ENCODE peak calls at places on chromosomes 6 and 20, in six cellular contexts. U, G, E, Y, X and V are unnamed samples.

GRCh38 chr20:37755665-37756064 is 61.8 kb downstream of the CTNNBL1 start:
- DNase-seq in U (peak), G (no peak), E (no peak), Y (peak), X (no peak), V (peak)

GRCh38 chr20:63293866-63294535 is 1.0 kb downstream of the COL20A1 start:
- DNase-seq in U (no peak), G (no peak), E (no peak), Y (no peak), X (no peak), V (no peak)

GRCh38 chr6:63750400-63750799 is 114.8 kb downstream of the PHF3 start:
- DNase-seq in U (no peak), G (no peak), E (no peak), Y (no peak), X (no peak), V (no peak)

GRCh38 chr6:101226677-101227135 is 166.8 kb upstream of the GRIK2 start:
- DNase-seq in U (peak), G (peak), E (no peak), Y (peak), X (peak), V (peak)

GRCh38 chr6:131643262-131643631 is 6.1 kb downstream of the ENPP3 start:
- DNase-seq in U (no peak), G (no peak), E (no peak), Y (no peak), X (peak), V (no peak)

GRCh38 chr6:143136647-143137046 is 76.0 kb downstream of the AIG1 start:
- DNase-seq in U (no peak), G (no peak), E (no peak), Y (no peak), X (no peak), V (no peak)

GRCh38 chr20:37378785-37379598 is 33.1 kb downstream of the SRC start:
- DNase-seq in U (no peak), G (no peak), E (no peak), Y (peak), X (peak), V (no peak)

GRCh38 chr20:13659288-13659687 is 20.6 kb upstream of the TASP1 start:
- DNase-seq in U (no peak), G (no peak), E (no peak), Y (no peak), X (no peak), V (no peak)

GRCh38 chr6:96898241-96898851 is 655 bp upstream of the NDUFAF4 start:
- DNase-seq in U (no peak), G (no peak), E (no peak), Y (peak), X (peak), V (no peak)

GRCh38 chr20:63974402-63975200 is 4.8 kb downstream of the SAMD10 start:
- DNase-seq in U (no peak), G (no peak), E (no peak), Y (no peak), X (no peak), V (no peak)

GRCh38 chr6:110398778-110399177 is 16.6 kb downstream of the DDO start:
- DNase-seq in U (no peak), G (no peak), E (no peak), Y (peak), X (no peak), V (peak)

GRCh38 chr6:156563710-156564109 is 213.5 kb upstream of the ARID1B start:
- DNase-seq in U (no peak), G (no peak), E (no peak), Y (no peak), X (no peak), V (no peak)

GRCh38 chr6:75409928-75410327 is 83.7 kb downstream of the FILIP1 start:
- DNase-seq in U (no peak), G (no peak), E (no peak), Y (no peak), X (peak), V (no peak)

GRCh38 chr6:12262236-12263061 is 27.7 kb upstream of the EDN1 start:
- DNase-seq in U (no peak), G (no peak), E (no peak), Y (no peak), X (no peak), V (no peak)

GRCh38 chr6:81981812-81982211 is 229.3 kb upstream of the TENT5A start:
- DNase-seq in U (no peak), G (no peak), E (peak), Y (peak), X (peak), V (no peak)

GRCh38 chr6:21738180-21739094 is 144.9 kb downstream of the SOX4 start:
- DNase-seq in U (no peak), G (no peak), E (no peak), Y (no peak), X (peak), V (no peak)

GRCh38 chr6:9405825-9406224 is 970.5 kb upstream of the SLC35B3 start:
- DNase-seq in U (no peak), G (no peak), E (no peak), Y (no peak), X (peak), V (no peak)

GRCh38 chr6:158680441-158680840 is 30.6 kb downstream of the SYTL3 start:
- DNase-seq in U (no peak), G (no peak), E (no peak), Y (no peak), X (no peak), V (no peak)

GRCh38 chr20:8388707-8389106 is 256.6 kb downstream of the PLCB1 start:
- DNase-seq in U (no peak), G (no peak), E (peak), Y (peak), X (peak), V (no peak)

GRCh38 chr20:13325033-13325432 is 104.0 kb downstream of the ISM1 start:
- DNase-seq in U (peak), G (peak), E (no peak), Y (peak), X (peak), V (no peak)

GRCh38 chr20:64116016-64116415 is 8.7 kb upstream of the NPBWR2 start:
- DNase-seq in U (no peak), G (no peak), E (no peak), Y (no peak), X (no peak), V (no peak)

GRCh38 chr20:760751-761417 is 7.4 kb downstream of the SLC52A3 start:
- DNase-seq in U (peak), G (peak), E (no peak), Y (peak), X (peak), V (no peak)

GRCh38 chr6:105495515-105495914 is 92.6 kb upstream of the PREP start:
- DNase-seq in U (no peak), G (no peak), E (no peak), Y (no peak), X (no peak), V (no peak)

GRCh38 chr6:40798069-40798770 is 211.1 kb upstream of the LRFN2 start:
- DNase-seq in U (peak), G (no peak), E (no peak), Y (no peak), X (no peak), V (no peak)
- TF ChIP-seq CTCF in U (no peak), G (no peak), E (no peak), Y (no peak), X (no peak), V (no peak)

GRCh38 chr6:98747960-98748359 is 86.4 kb upstream of the POU3F2 start:
- DNase-seq in U (no peak), G (no peak), E (no peak), Y (no peak), X (peak), V (no peak)
- TF ChIP-seq CTCF in U (no peak), G (no peak), E (no peak), Y (no peak), X (no peak), V (no peak)

GRCh38 chr20:23923891-23924435 is 44.4 kb upstream of the CST5 start:
- DNase-seq in U (no peak), G (no peak), E (no peak), Y (no peak), X (no peak), V (no peak)

GRCh38 chr20:23926526-23926880 is 47.0 kb upstream of the CST5 start:
- DNase-seq in U (peak), G (no peak), E (no peak), Y (no peak), X (no peak), V (no peak)

GRCh38 chr20:23924751-23925150 is 45.2 kb upstream of the CST5 start:
- DNase-seq in U (no peak), G (no peak), E (no peak), Y (no peak), X (no peak), V (no peak)

GRCh38 chr20:23926941-23927872 is 47.7 kb upstream of the CST5 start:
- DNase-seq in U (no peak), G (no peak), E (peak), Y (peak), X (no peak), V (no peak)

DNA sequence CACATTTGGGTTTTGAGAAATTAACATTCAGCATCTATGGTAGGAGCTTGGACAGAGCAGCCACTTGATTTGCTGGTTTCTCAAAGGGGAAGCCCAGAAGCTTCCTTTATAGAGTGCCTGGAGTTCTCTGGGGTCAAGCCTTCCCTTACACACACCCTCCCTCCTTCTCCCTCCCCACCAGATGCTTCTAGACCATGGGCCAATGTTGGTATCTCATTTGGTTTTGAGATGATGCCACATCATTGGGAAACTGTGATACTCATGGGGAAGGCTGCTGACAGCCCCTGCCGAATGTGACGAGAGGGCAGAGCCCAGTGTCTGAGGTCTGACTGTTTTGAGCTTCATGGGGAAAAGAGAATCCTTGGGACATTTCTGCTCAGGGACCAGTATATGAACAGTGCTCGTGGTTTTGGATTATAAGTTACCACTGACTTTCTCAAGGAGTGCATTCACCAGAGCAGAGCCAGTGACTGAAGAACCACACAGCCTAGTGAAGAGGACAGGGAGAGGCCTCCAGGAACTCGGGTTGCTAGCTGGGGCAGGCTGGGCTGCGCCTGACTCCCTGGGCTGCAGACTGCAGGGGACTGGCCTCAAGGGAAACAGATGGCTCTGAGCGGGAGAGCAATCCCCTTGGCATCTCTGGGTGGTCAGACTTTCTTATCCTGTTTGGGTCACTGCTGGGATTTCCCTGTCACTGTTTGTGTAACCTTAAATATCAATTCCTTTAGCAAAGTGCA is 46.4 kb upstream of the CST5 start:
- DNase-seq in U (peak), G (no peak), E (no peak), Y (no peak), X (no peak), V (no peak)
- TF ChIP-seq CTCF in U (no peak), G (no peak), E (no peak), Y (no peak), X (no peak), V (no peak)

DNA sequence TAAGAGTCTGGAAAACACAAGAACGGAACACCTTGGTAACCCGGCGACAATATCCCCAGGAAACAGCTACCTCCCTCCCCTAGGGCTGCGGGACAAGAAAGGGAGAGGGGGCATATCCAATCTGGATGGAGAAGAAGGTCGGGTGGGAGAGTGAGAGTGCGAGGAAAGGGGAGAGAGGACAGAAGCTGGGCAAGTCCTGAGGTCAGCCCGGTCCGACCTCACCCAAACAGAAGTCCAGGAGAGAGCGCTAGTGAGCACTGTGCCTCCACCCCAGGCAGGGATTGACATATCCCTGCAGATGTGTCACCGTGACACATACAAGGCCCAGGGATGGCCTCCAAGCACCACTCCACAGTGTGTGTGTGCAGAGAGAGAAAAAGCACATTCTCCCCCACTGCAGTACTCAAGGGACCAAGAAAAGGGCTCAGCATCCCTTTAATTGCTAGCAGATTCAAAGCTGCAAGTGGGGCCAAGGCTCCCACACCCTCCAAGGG is 3.3 kb downstream of the PXDC1 start:
- DNase-seq in U (peak), G (peak), E (peak), Y (peak), X (peak), V (peak)
- TF ChIP-seq CTCF in U (peak), G (peak), E (peak), Y (peak), X (peak), V (peak)

GRCh38 chr6:125584468-125584939 is 164.9 kb upstream of the HEY2 start:
- DNase-seq in U (peak), G (no peak), E (no peak), Y (peak), X (peak), V (no peak)
- TF ChIP-seq CTCF in U (no peak), G (no peak), E (no peak), Y (no peak), X (no peak), V (no peak)

GRCh38 chr6:36701401-36701991 is 3.9 kb downstream of the RAB44 start:
- DNase-seq in U (peak), G (no peak), E (no peak), Y (no peak), X (no peak), V (no peak)
- TF ChIP-seq CTCF in U (peak), G (no peak), E (no peak), Y (no peak), X (no peak), V (peak)

DNA sequence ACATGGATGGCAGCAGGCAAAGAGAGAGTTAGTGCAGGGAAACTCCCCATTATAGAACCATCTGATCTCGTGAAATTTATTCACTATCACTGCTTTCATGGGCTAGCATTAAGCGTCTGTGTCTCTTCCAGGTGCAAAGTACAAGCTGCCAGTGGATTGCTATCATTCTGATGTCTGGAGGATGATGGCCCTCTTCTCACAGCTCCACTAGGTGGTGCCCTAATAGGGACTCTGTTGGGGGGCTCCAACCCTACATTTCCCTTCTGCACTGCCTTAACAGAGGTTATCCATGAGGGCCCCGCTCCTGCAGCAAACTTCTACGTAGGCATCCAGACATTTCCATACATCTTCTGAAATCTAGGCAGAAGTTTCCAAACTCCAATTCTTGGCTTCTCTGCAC is 347.8 kb upstream of the HS3ST5 start:
- DNase-seq in U (peak), G (no peak), E (no peak), Y (no peak), X (no peak), V (no peak)
- TF ChIP-seq CTCF in U (peak), G (no peak), E (no peak), Y (no peak), X (no peak), V (no peak)

GRCh38 chr20:10758446-10758845 is 84.6 kb upstream of the JAG1 start:
- DNase-seq in U (no peak), G (no peak), E (no peak), Y (peak), X (peak), V (no peak)

GRCh38 chr20:10761232-10761631 is 87.4 kb upstream of the JAG1 start:
- DNase-seq in U (no peak), G (no peak), E (no peak), Y (peak), X (peak), V (no peak)

GRCh38 chr20:10763117-10763516 is 89.3 kb upstream of the JAG1 start:
- DNase-seq in U (no peak), G (no peak), E (no peak), Y (peak), X (peak), V (no peak)

GRCh38 chr20:10761786-10762185 is 88.0 kb upstream of the JAG1 start:
- DNase-seq in U (no peak), G (no peak), E (no peak), Y (peak), X (peak), V (no peak)

DNA sequence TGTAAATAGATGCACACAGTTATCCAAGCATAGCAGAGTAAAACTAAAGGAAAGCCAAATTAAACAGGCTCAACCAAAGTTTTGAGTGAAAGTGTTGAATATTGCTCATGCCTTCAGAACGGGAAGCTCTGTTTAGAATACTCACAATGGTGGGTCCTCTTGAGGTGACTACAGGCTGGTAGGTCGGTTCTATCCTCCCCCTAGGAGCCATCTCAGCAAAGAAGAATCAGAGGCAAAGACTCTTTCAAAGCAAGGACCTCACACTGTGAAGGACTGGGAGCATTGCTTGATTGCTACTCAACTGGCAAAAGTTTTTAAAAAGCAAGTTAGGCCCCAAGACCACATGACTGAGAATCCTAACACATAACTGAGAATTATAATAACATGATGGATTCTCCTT is 88.4 kb upstream of the JAG1 start:
- DNase-seq in U (no peak), G (no peak), E (no peak), Y (peak), X (no peak), V (no peak)
- TF ChIP-seq CTCF in U (no peak), G (no peak), E (no peak), Y (no peak), X (no peak), V (no peak)

DNA sequence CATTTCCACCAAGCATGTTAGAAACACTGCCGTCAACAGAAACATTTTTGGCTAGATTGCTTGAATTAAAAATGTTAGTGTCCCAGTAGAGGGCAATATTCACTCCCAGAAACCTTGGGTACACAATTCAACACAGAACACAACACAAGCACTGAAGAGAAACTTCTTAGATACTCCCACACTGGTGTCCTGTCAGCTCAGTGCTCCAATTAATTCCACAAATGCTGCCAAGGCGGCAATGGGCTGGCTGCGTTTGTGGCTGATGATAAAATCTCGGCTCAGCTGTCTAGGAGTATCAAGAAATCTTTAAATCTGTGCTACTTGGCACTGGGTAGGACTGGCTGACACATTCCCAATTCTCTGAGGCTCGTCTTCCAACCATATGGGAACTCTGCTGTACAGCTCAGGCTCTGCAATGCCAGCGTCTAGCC is 39.3 kb downstream of the BEND3 start:
- DNase-seq in U (no peak), G (no peak), E (no peak), Y (peak), X (peak), V (no peak)
- TF ChIP-seq CTCF in U (no peak), G (no peak), E (no peak), Y (peak), X (peak), V (no peak)